ENCODE peak calls at places on chromosomes 1 and 21, in nine cellular contexts. One of them, this sample, is unnamed.

GRCh38 chr1:84363019-84363418 is 35.3 kb upstream of the DNASE2B start:
- DNase-seq in Right ventricle myocardium inferior: no peak
- DNase-seq in IMR-90: no peak
- DNase-seq in Daoy: no peak
- DNase-seq in mucosa of descending colon: no peak
- DNase-seq in RWPE1: no peak
- DNase-seq in stimulated activated CD4-positive, alpha-beta T cell treated with anti-CD3 and anti-CD28 coated beads, Interleukin-2, amount 100 ng/mL, for 24 hours: no peak
- DNase-seq in NCI-H1105: no peak
- DNase-seq in posterior vena cava: no peak
- DNase-seq in this sample: no peak

GRCh38 chr1:40396420-40396819 is 22.9 kb downstream of the SMAP2 start:
- DNase-seq in Right ventricle myocardium inferior: no peak
- DNase-seq in IMR-90: no peak
- DNase-seq in Daoy: no peak
- DNase-seq in mucosa of descending colon: no peak
- DNase-seq in RWPE1: no peak
- DNase-seq in stimulated activated CD4-positive, alpha-beta T cell treated with anti-CD3 and anti-CD28 coated beads, Interleukin-2, amount 100 ng/mL, for 24 hours: no peak
- DNase-seq in NCI-H1105: no peak
- DNase-seq in posterior vena cava: no peak
- DNase-seq in this sample: no peak

GRCh38 chr1:218664385-218665170 is 319.4 kb downstream of the TGFB2 start:
- DNase-seq in Right ventricle myocardium inferior: no peak
- DNase-seq in IMR-90: peak
- DNase-seq in Daoy: peak
- DNase-seq in mucosa of descending colon: no peak
- DNase-seq in RWPE1: peak
- DNase-seq in stimulated activated CD4-positive, alpha-beta T cell treated with anti-CD3 and anti-CD28 coated beads, Interleukin-2, amount 100 ng/mL, for 24 hours: no peak
- DNase-seq in NCI-H1105: no peak
- DNase-seq in posterior vena cava: no peak
- DNase-seq in this sample: no peak

GRCh38 chr1:246772686-246773085 is 48.5 kb downstream of the SCCPDH start:
- DNase-seq in Right ventricle myocardium inferior: no peak
- DNase-seq in IMR-90: no peak
- DNase-seq in Daoy: no peak
- DNase-seq in mucosa of descending colon: no peak
- DNase-seq in RWPE1: no peak
- DNase-seq in stimulated activated CD4-positive, alpha-beta T cell treated with anti-CD3 and anti-CD28 coated beads, Interleukin-2, amount 100 ng/mL, for 24 hours: no peak
- DNase-seq in NCI-H1105: no peak
- DNase-seq in posterior vena cava: no peak
- DNase-seq in this sample: no peak

GRCh38 chr1:236753554-236753953 is 41.5 kb upstream of the MTR start:
- DNase-seq in Right ventricle myocardium inferior: no peak
- DNase-seq in IMR-90: peak
- DNase-seq in Daoy: peak
- DNase-seq in mucosa of descending colon: no peak
- DNase-seq in RWPE1: no peak
- DNase-seq in stimulated activated CD4-positive, alpha-beta T cell treated with anti-CD3 and anti-CD28 coated beads, Interleukin-2, amount 100 ng/mL, for 24 hours: no peak
- DNase-seq in NCI-H1105: peak
- DNase-seq in posterior vena cava: no peak
- DNase-seq in this sample: no peak

GRCh38 chr1:32907435-32907834 is 6.2 kb upstream of the TMEM54 start:
- DNase-seq in Right ventricle myocardium inferior: no peak
- DNase-seq in IMR-90: peak
- DNase-seq in Daoy: no peak
- DNase-seq in mucosa of descending colon: peak
- DNase-seq in RWPE1: no peak
- DNase-seq in stimulated activated CD4-positive, alpha-beta T cell treated with anti-CD3 and anti-CD28 coated beads, Interleukin-2, amount 100 ng/mL, for 24 hours: no peak
- DNase-seq in NCI-H1105: no peak
- DNase-seq in posterior vena cava: no peak
- DNase-seq in this sample: no peak

GRCh38 chr1:109274533-109275476 is 8.1 kb downstream of the PSRC1 start:
- DNase-seq in Right ventricle myocardium inferior: peak
- DNase-seq in IMR-90: peak
- DNase-seq in Daoy: peak
- DNase-seq in mucosa of descending colon: peak
- DNase-seq in RWPE1: peak
- DNase-seq in stimulated activated CD4-positive, alpha-beta T cell treated with anti-CD3 and anti-CD28 coated beads, Interleukin-2, amount 100 ng/mL, for 24 hours: no peak
- DNase-seq in NCI-H1105: no peak
- DNase-seq in posterior vena cava: no peak
- DNase-seq in this sample: peak

GRCh38 chr1:96313216-96313615 is 408.4 kb upstream of the PTBP2 start:
- DNase-seq in Right ventricle myocardium inferior: no peak
- DNase-seq in IMR-90: peak
- DNase-seq in Daoy: peak
- DNase-seq in mucosa of descending colon: no peak
- DNase-seq in RWPE1: peak
- DNase-seq in stimulated activated CD4-positive, alpha-beta T cell treated with anti-CD3 and anti-CD28 coated beads, Interleukin-2, amount 100 ng/mL, for 24 hours: no peak
- DNase-seq in NCI-H1105: no peak
- DNase-seq in posterior vena cava: no peak
- DNase-seq in this sample: no peak

GRCh38 chr21:31397939-31398338 is 53.9 kb upstream of the TIAM1 start:
- DNase-seq in Right ventricle myocardium inferior: no peak
- DNase-seq in IMR-90: no peak
- DNase-seq in Daoy: no peak
- DNase-seq in mucosa of descending colon: no peak
- DNase-seq in RWPE1: no peak
- DNase-seq in stimulated activated CD4-positive, alpha-beta T cell treated with anti-CD3 and anti-CD28 coated beads, Interleukin-2, amount 100 ng/mL, for 24 hours: no peak
- DNase-seq in NCI-H1105: peak
- DNase-seq in posterior vena cava: no peak
- DNase-seq in this sample: no peak

GRCh38 chr1:118995312-118996016 is 7.3 kb upstream of the TBX15 start:
- DNase-seq in Right ventricle myocardium inferior: no peak
- DNase-seq in IMR-90: no peak
- DNase-seq in Daoy: no peak
- DNase-seq in mucosa of descending colon: no peak
- DNase-seq in RWPE1: no peak
- DNase-seq in stimulated activated CD4-positive, alpha-beta T cell treated with anti-CD3 and anti-CD28 coated beads, Interleukin-2, amount 100 ng/mL, for 24 hours: no peak
- DNase-seq in NCI-H1105: no peak
- DNase-seq in posterior vena cava: no peak
- DNase-seq in this sample: no peak

GRCh38 chr1:225700889-225701465 is 48.1 kb upstream of the ENAH start:
- DNase-seq in Right ventricle myocardium inferior: no peak
- DNase-seq in IMR-90: peak
- DNase-seq in Daoy: peak
- DNase-seq in mucosa of descending colon: no peak
- DNase-seq in RWPE1: no peak
- DNase-seq in stimulated activated CD4-positive, alpha-beta T cell treated with anti-CD3 and anti-CD28 coated beads, Interleukin-2, amount 100 ng/mL, for 24 hours: no peak
- DNase-seq in NCI-H1105: no peak
- DNase-seq in posterior vena cava: no peak
- DNase-seq in this sample: no peak

GRCh38 chr21:41979335-41979734 is 25.5 kb upstream of the C2CD2 start:
- DNase-seq in Right ventricle myocardium inferior: no peak
- DNase-seq in IMR-90: no peak
- DNase-seq in Daoy: no peak
- DNase-seq in mucosa of descending colon: no peak
- DNase-seq in RWPE1: no peak
- DNase-seq in stimulated activated CD4-positive, alpha-beta T cell treated with anti-CD3 and anti-CD28 coated beads, Interleukin-2, amount 100 ng/mL, for 24 hours: no peak
- DNase-seq in NCI-H1105: no peak
- DNase-seq in posterior vena cava: no peak
- DNase-seq in this sample: no peak

GRCh38 chr1:228340686-228341449 is 65.8 kb downstream of the TRIM11 start:
- DNase-seq in Right ventricle myocardium inferior: peak
- DNase-seq in IMR-90: no peak
- DNase-seq in Daoy: no peak
- DNase-seq in mucosa of descending colon: peak
- DNase-seq in RWPE1: no peak
- DNase-seq in stimulated activated CD4-positive, alpha-beta T cell treated with anti-CD3 and anti-CD28 coated beads, Interleukin-2, amount 100 ng/mL, for 24 hours: no peak
- DNase-seq in NCI-H1105: no peak
- DNase-seq in posterior vena cava: peak
- DNase-seq in this sample: peak

GRCh38 chr1:231828182-231828920 is 201.8 kb downstream of the DISC1 start:
- DNase-seq in Right ventricle myocardium inferior: no peak
- DNase-seq in IMR-90: peak
- DNase-seq in Daoy: peak
- DNase-seq in mucosa of descending colon: no peak
- DNase-seq in RWPE1: peak
- DNase-seq in stimulated activated CD4-positive, alpha-beta T cell treated with anti-CD3 and anti-CD28 coated beads, Interleukin-2, amount 100 ng/mL, for 24 hours: no peak
- DNase-seq in NCI-H1105: no peak
- DNase-seq in posterior vena cava: no peak
- DNase-seq in this sample: no peak

GRCh38 chr1:225850370-225850769 is 31.8 kb downstream of the TMEM63A start:
- DNase-seq in Right ventricle myocardium inferior: no peak
- DNase-seq in IMR-90: no peak
- DNase-seq in Daoy: no peak
- DNase-seq in mucosa of descending colon: no peak
- DNase-seq in RWPE1: no peak
- DNase-seq in stimulated activated CD4-positive, alpha-beta T cell treated with anti-CD3 and anti-CD28 coated beads, Interleukin-2, amount 100 ng/mL, for 24 hours: no peak
- DNase-seq in NCI-H1105: no peak
- DNase-seq in posterior vena cava: no peak
- DNase-seq in this sample: no peak

GRCh38 chr1:226627050-226627755 is 78.6 kb downstream of the STUM start:
- DNase-seq in Right ventricle myocardium inferior: no peak
- DNase-seq in IMR-90: no peak
- DNase-seq in Daoy: no peak
- DNase-seq in mucosa of descending colon: peak
- DNase-seq in RWPE1: no peak
- DNase-seq in stimulated activated CD4-positive, alpha-beta T cell treated with anti-CD3 and anti-CD28 coated beads, Interleukin-2, amount 100 ng/mL, for 24 hours: no peak
- DNase-seq in NCI-H1105: no peak
- DNase-seq in posterior vena cava: no peak
- DNase-seq in this sample: peak

GRCh38 chr1:20728371-20729154 is 3.9 kb downstream of the SH2D5 start:
- DNase-seq in Right ventricle myocardium inferior: no peak
- DNase-seq in IMR-90: no peak
- DNase-seq in Daoy: peak
- DNase-seq in mucosa of descending colon: no peak
- DNase-seq in RWPE1: no peak
- DNase-seq in stimulated activated CD4-positive, alpha-beta T cell treated with anti-CD3 and anti-CD28 coated beads, Interleukin-2, amount 100 ng/mL, for 24 hours: no peak
- DNase-seq in NCI-H1105: no peak
- DNase-seq in posterior vena cava: peak
- DNase-seq in this sample: no peak

GRCh38 chr1:38062361-38063288 is 16.0 kb upstream of the POU3F1 start:
- DNase-seq in Right ventricle myocardium inferior: no peak
- DNase-seq in IMR-90: no peak
- DNase-seq in Daoy: no peak
- DNase-seq in mucosa of descending colon: no peak
- DNase-seq in RWPE1: no peak
- DNase-seq in stimulated activated CD4-positive, alpha-beta T cell treated with anti-CD3 and anti-CD28 coated beads, Interleukin-2, amount 100 ng/mL, for 24 hours: no peak
- DNase-seq in NCI-H1105: peak
- DNase-seq in posterior vena cava: no peak
- DNase-seq in this sample: no peak

GRCh38 chr1:32413507-32414185 is 19.4 kb upstream of the BSDC1 start:
- DNase-seq in Right ventricle myocardium inferior: no peak
- DNase-seq in IMR-90: peak
- DNase-seq in Daoy: peak
- DNase-seq in mucosa of descending colon: peak
- DNase-seq in RWPE1: peak
- DNase-seq in stimulated activated CD4-positive, alpha-beta T cell treated with anti-CD3 and anti-CD28 coated beads, Interleukin-2, amount 100 ng/mL, for 24 hours: peak
- DNase-seq in NCI-H1105: peak
- DNase-seq in posterior vena cava: no peak
- DNase-seq in this sample: no peak

GRCh38 chr1:5939268-5940060 is 52.8 kb downstream of the NPHP4 start:
- DNase-seq in Right ventricle myocardium inferior: no peak
- DNase-seq in IMR-90: no peak
- DNase-seq in Daoy: no peak
- DNase-seq in mucosa of descending colon: no peak
- DNase-seq in RWPE1: peak
- DNase-seq in stimulated activated CD4-positive, alpha-beta T cell treated with anti-CD3 and anti-CD28 coated beads, Interleukin-2, amount 100 ng/mL, for 24 hours: no peak
- DNase-seq in NCI-H1105: no peak
- DNase-seq in posterior vena cava: no peak
- DNase-seq in this sample: no peak

GRCh38 chr21:46033410-46034404 is 52.1 kb downstream of the COL6A1 start:
- DNase-seq in Right ventricle myocardium inferior: no peak
- DNase-seq in IMR-90: peak
- DNase-seq in Daoy: no peak
- DNase-seq in mucosa of descending colon: peak
- DNase-seq in RWPE1: no peak
- DNase-seq in stimulated activated CD4-positive, alpha-beta T cell treated with anti-CD3 and anti-CD28 coated beads, Interleukin-2, amount 100 ng/mL, for 24 hours: no peak
- DNase-seq in NCI-H1105: no peak
- DNase-seq in posterior vena cava: no peak
- DNase-seq in this sample: no peak

GRCh38 chr1:20138961-20139550 is at the start of gene PLA2G2F:
- DNase-seq in Right ventricle myocardium inferior: no peak
- DNase-seq in IMR-90: no peak
- DNase-seq in Daoy: no peak
- DNase-seq in mucosa of descending colon: no peak
- DNase-seq in RWPE1: no peak
- DNase-seq in stimulated activated CD4-positive, alpha-beta T cell treated with anti-CD3 and anti-CD28 coated beads, Interleukin-2, amount 100 ng/mL, for 24 hours: no peak
- DNase-seq in NCI-H1105: no peak
- DNase-seq in posterior vena cava: peak
- DNase-seq in this sample: no peak

GRCh38 chr1:54120698-54121481 is 31.9 kb downstream of the CDCP2 start:
- DNase-seq in Right ventricle myocardium inferior: no peak
- DNase-seq in IMR-90: no peak
- DNase-seq in Daoy: peak
- DNase-seq in mucosa of descending colon: peak
- DNase-seq in RWPE1: no peak
- DNase-seq in stimulated activated CD4-positive, alpha-beta T cell treated with anti-CD3 and anti-CD28 coated beads, Interleukin-2, amount 100 ng/mL, for 24 hours: no peak
- DNase-seq in NCI-H1105: no peak
- DNase-seq in posterior vena cava: no peak
- DNase-seq in this sample: peak

GRCh38 chr21:16535100-16535418 is 805.3 kb downstream of the USP25 start:
- DNase-seq in Right ventricle myocardium inferior: peak
- DNase-seq in IMR-90: peak
- DNase-seq in Daoy: peak
- DNase-seq in mucosa of descending colon: no peak
- DNase-seq in RWPE1: no peak
- DNase-seq in stimulated activated CD4-positive, alpha-beta T cell treated with anti-CD3 and anti-CD28 coated beads, Interleukin-2, amount 100 ng/mL, for 24 hours: no peak
- DNase-seq in NCI-H1105: peak
- DNase-seq in posterior vena cava: peak
- DNase-seq in this sample: no peak

GRCh38 chr1:208185801-208186201 is 58.4 kb downstream of the PLXNA2 start:
- DNase-seq in Right ventricle myocardium inferior: no peak
- DNase-seq in IMR-90: peak
- DNase-seq in Daoy: no peak
- DNase-seq in mucosa of descending colon: no peak
- DNase-seq in RWPE1: no peak
- DNase-seq in stimulated activated CD4-positive, alpha-beta T cell treated with anti-CD3 and anti-CD28 coated beads, Interleukin-2, amount 100 ng/mL, for 24 hours: no peak
- DNase-seq in NCI-H1105: no peak
- DNase-seq in posterior vena cava: no peak
- DNase-seq in this sample: no peak

GRCh38 chr1:157415661-157416060 is 136.7 kb downstream of the FCRL5 start:
- DNase-seq in Right ventricle myocardium inferior: no peak
- DNase-seq in IMR-90: no peak
- DNase-seq in Daoy: peak
- DNase-seq in mucosa of descending colon: no peak
- DNase-seq in RWPE1: no peak
- DNase-seq in stimulated activated CD4-positive, alpha-beta T cell treated with anti-CD3 and anti-CD28 coated beads, Interleukin-2, amount 100 ng/mL, for 24 hours: no peak
- DNase-seq in NCI-H1105: no peak
- DNase-seq in posterior vena cava: no peak
- DNase-seq in this sample: no peak

GRCh38 chr21:43702785-43703067 is 16.2 kb upstream of the PDXK start:
- DNase-seq in Right ventricle myocardium inferior: no peak
- DNase-seq in IMR-90: no peak
- DNase-seq in Daoy: no peak
- DNase-seq in mucosa of descending colon: no peak
- DNase-seq in RWPE1: peak
- DNase-seq in stimulated activated CD4-positive, alpha-beta T cell treated with anti-CD3 and anti-CD28 coated beads, Interleukin-2, amount 100 ng/mL, for 24 hours: no peak
- DNase-seq in NCI-H1105: no peak
- DNase-seq in posterior vena cava: no peak
- DNase-seq in this sample: no peak

GRCh38 chr1:38787041-38787440 is 72.5 kb downstream of the RRAGC start:
- DNase-seq in Right ventricle myocardium inferior: no peak
- DNase-seq in IMR-90: no peak
- DNase-seq in Daoy: peak
- DNase-seq in mucosa of descending colon: no peak
- DNase-seq in RWPE1: no peak
- DNase-seq in stimulated activated CD4-positive, alpha-beta T cell treated with anti-CD3 and anti-CD28 coated beads, Interleukin-2, amount 100 ng/mL, for 24 hours: no peak
- DNase-seq in NCI-H1105: no peak
- DNase-seq in posterior vena cava: no peak
- DNase-seq in this sample: no peak

GRCh38 chr21:45033791-45034555 is 40.4 kb upstream of the ADARB1 start:
- DNase-seq in Right ventricle myocardium inferior: no peak
- DNase-seq in IMR-90: peak
- DNase-seq in Daoy: no peak
- DNase-seq in mucosa of descending colon: no peak
- DNase-seq in RWPE1: no peak
- DNase-seq in stimulated activated CD4-positive, alpha-beta T cell treated with anti-CD3 and anti-CD28 coated beads, Interleukin-2, amount 100 ng/mL, for 24 hours: no peak
- DNase-seq in NCI-H1105: no peak
- DNase-seq in posterior vena cava: peak
- DNase-seq in this sample: no peak

GRCh38 chr1:205189162-205189561 is 22.3 kb downstream of the DSTYK start:
- DNase-seq in Right ventricle myocardium inferior: no peak
- DNase-seq in IMR-90: no peak
- DNase-seq in Daoy: no peak
- DNase-seq in mucosa of descending colon: no peak
- DNase-seq in RWPE1: no peak
- DNase-seq in stimulated activated CD4-positive, alpha-beta T cell treated with anti-CD3 and anti-CD28 coated beads, Interleukin-2, amount 100 ng/mL, for 24 hours: no peak
- DNase-seq in NCI-H1105: no peak
- DNase-seq in posterior vena cava: no peak
- DNase-seq in this sample: no peak

GRCh38 chr1:59498640-59499039 is 201.7 kb downstream of the FGGY start:
- DNase-seq in Right ventricle myocardium inferior: no peak
- DNase-seq in IMR-90: no peak
- DNase-seq in Daoy: peak
- DNase-seq in mucosa of descending colon: no peak
- DNase-seq in RWPE1: no peak
- DNase-seq in stimulated activated CD4-positive, alpha-beta T cell treated with anti-CD3 and anti-CD28 coated beads, Interleukin-2, amount 100 ng/mL, for 24 hours: no peak
- DNase-seq in NCI-H1105: no peak
- DNase-seq in posterior vena cava: no peak
- DNase-seq in this sample: no peak